ENCODE peak calls at places on chromosomes 11 and 22, in six cellular contexts. Y is astrocyte, V is neuronal stem cell, N is IMR-90, H is PC-9, D is fibroblast of lung. P is an unnamed sample.

GRCh38 chr11:24453129-24453723 is 43.6 kb upstream of the LUZP2 start:
- DNase-seq in D (peak; percentile 49), H (no peak), Y (peak; percentile 45), N (peak; percentile 1), V (no peak), P (no peak)

GRCh38 chr22:50705219-50705691 is 32.6 kb downstream of the SHANK3 start:
- DNase-seq in N (peak; percentile 70), V (peak; percentile 93), H (no peak), D (peak; percentile 83), Y (peak; percentile 74), P (peak; percentile 62)

GRCh38 chr11:126039485-126040271 is 23.0 kb downstream of the CDON start:
- DNase-seq in Y (no peak), N (peak; percentile 5), H (no peak), V (no peak), D (peak; percentile 15), P (no peak)

GRCh38 chr11:95429376-95429907 is 198.4 kb upstream of the SESN3 start:
- DNase-seq in N (no peak), H (no peak), V (no peak), D (no peak), Y (no peak), P (no peak)

GRCh38 chr11:1483445-1483961 is 3.1 kb downstream of the MOB2 start:
- DNase-seq in D (no peak), H (no peak), N (no peak), Y (no peak), V (no peak), P (no peak)

GRCh38 chr11:23632293-23632692 is 772.0 kb upstream of the CCDC179 start:
- DNase-seq in N (no peak), D (no peak), H (no peak), V (no peak), Y (no peak), P (no peak)

GRCh38 chr11:123899792-123900191 is 2.2 kb upstream of the OR8D4 start:
- DNase-seq in N (no peak), H (no peak), Y (no peak), D (no peak), V (no peak), P (no peak)

GRCh38 chr11:10309163-10310093 is 4.6 kb downstream of the ADM start:
- DNase-seq in V (no peak), Y (peak; percentile 61), D (peak; percentile 68), H (peak; percentile 50), N (peak; percentile 92), P (no peak)

GRCh38 chr11:114058026-114058706 is 1.3 kb upstream of the ZBTB16 start:
- DNase-seq in V (peak; percentile 27), D (no peak), Y (no peak), N (no peak), H (no peak), P (no peak)

GRCh38 chr11:112599265-112599664 is 338.6 kb upstream of the PLET1 start:
- DNase-seq in D (no peak), V (no peak), Y (no peak), N (no peak), H (no peak), P (no peak)

DNA sequence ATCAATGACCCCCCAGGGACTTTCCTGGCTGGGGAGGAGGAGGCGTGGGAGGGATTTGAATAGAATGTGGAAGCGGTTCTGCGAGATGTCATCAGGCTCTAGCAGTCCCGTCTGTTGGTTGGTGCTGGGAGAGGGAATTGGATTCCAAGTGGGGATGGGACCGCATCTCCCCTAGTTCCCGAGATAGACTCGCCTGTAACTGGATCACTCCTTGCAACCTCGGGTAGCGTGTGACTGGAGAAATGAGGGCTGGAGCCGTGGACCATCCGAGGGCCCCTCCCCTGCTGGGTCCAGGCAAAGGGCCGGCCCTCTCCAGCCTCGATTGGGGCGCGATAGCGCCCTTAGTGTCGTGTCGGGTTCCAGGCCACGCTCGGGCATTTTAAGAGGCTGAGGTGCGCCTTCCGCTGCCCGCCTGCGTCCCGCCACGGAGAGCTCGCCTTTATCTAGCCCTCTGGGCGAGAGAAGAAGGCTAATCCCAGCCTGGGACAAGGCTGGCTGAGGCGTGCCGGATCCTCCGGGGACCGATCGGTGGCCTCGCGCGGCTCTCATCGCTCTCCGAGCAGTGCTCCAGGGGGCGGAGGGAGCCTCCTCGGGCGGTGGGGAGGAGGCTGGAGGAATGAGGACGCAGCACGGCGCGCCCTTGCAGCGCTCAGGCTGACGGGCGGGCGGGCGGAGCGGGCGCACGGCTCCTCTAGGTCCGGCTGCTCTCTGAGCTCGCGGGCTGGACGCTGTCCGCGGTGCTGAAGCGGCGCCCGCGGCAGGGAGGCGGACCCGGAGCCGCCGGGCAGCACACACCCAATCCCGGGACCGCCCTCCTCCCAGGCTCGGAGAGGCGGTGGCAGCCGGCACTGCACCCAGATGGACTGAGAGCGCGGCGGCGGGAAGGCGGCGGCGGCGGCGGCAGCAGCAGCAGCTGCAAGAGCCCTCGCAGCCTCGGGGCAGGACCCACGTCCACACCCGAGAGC is 107.8 kb downstream of the OSBP2 start:
- DNase-seq in H (peak; percentile 95), Y (peak; percentile 81), N (peak; percentile 90), D (peak; percentile 92), V (peak; percentile 95), P (peak; percentile 75)
- H2AFZ ChIP-seq in H (peak overlapping the region; percentile 82), Y (peak overlapping the region; percentile 68), N (peak overlapping the region; percentile 78), D (no peak overlapping the region), V (peak overlapping the region; percentile 87), P (no peak overlapping the region)

DNA sequence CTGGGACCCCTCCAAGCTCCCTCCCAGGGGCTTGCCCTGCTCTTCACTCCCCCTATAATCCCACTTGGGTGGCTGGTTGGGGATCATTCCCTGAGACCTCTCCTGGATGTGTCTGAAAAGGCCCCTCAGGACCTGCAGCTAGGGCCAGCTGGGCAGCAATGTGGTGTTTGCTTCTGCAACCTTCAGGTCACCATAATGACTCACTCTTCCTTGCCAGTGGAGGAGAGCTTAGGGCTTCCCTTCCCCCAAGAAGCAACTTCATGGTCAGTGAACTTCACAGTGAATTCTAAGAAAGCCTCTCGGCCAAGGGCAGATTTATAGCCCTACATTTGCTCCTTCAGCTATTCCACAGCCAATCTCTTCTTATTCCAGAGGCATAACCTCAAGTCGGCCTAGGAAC is 45.1 kb upstream of the TSPAN18 start:
- DNase-seq in V (no peak), H (no peak), D (peak; percentile 70), N (peak; percentile 64), Y (peak; percentile 56), P (no peak)
- H2AFZ ChIP-seq in V (no peak overlapping the region), H (no peak overlapping the region), D (no peak overlapping the region), N (no peak overlapping the region), Y (no peak overlapping the region), P (no peak overlapping the region)

GRCh38 chr11:44727373-44728084 is 767 bp downstream of the TSPAN18 start:
- DNase-seq in N (peak; percentile 65), H (peak; percentile 58), V (peak; percentile 89), D (peak; percentile 71), Y (peak; percentile 53), P (peak; percentile 67)

GRCh38 chr11:44726278-44727113 is at the start of gene TSPAN18:
- DNase-seq in H (no peak), V (peak; percentile 72), Y (no peak), N (no peak), D (no peak), P (no peak)

GRCh38 chr11:44728085-44728410 is 1.3 kb downstream of the TSPAN18 start:
- DNase-seq in D (no peak), N (no peak), Y (no peak), V (no peak), H (no peak), P (no peak)

GRCh38 chr11:44728491-44728910 is 1.7 kb downstream of the TSPAN18 start:
- DNase-seq in N (no peak), H (no peak), D (no peak), Y (no peak), V (peak; percentile 57), P (no peak)

GRCh38 chr11:44727114-44727372 is 281 bp downstream of the TSPAN18 start:
- DNase-seq in H (no peak), V (no peak), N (no peak), Y (no peak), D (no peak), P (no peak)
- H2AFZ ChIP-seq in H (no peak overlapping the region), V (peak overlapping the region; percentile 81), N (peak overlapping the region; percentile 55), Y (peak overlapping the region; percentile 78), D (no peak overlapping the region), P (no peak overlapping the region)

GRCh38 chr22:40271440-40271839 is 74.9 kb upstream of the ADSL start:
- DNase-seq in H (no peak), D (no peak), N (no peak), V (no peak), Y (no peak), P (no peak)

GRCh38 chr22:40279017-40279416 is 67.3 kb upstream of the ADSL start:
- DNase-seq in Y (no peak), N (no peak), H (no peak), V (no peak), D (no peak), P (no peak)

GRCh38 chr22:40273319-40273718 is 73.0 kb upstream of the ADSL start:
- DNase-seq in H (no peak), Y (no peak), D (no peak), N (no peak), V (no peak), P (no peak)

GRCh38 chr22:40281717-40282116 is 64.6 kb upstream of the ADSL start:
- DNase-seq in Y (no peak), N (no peak), D (no peak), H (no peak), V (no peak), P (no peak)

GRCh38 chr22:40276877-40277823 is 69.2 kb upstream of the ADSL start:
- DNase-seq in D (peak; percentile 60), V (no peak), Y (peak; percentile 55), H (no peak), N (peak; percentile 51), P (no peak)
- H2AFZ ChIP-seq in D (no peak overlapping the region), V (no peak overlapping the region), Y (no peak overlapping the region), H (no peak overlapping the region), N (peak overlapping the region; percentile 75), P (no peak overlapping the region)

GRCh38 chr22:17779286-17780115 is 5.2 kb upstream of the BID start:
- DNase-seq in D (no peak), V (no peak), N (no peak), H (no peak), Y (no peak), P (no peak)
- H2AFZ ChIP-seq in D (no peak overlapping the region), V (peak overlapping the region; percentile 18), N (no peak overlapping the region), H (no peak overlapping the region), Y (no peak overlapping the region), P (no peak overlapping the region)